ENCODE peak calls at places on chromosomes 5 and 9, in ten cellular contexts. G, I, E, M, P, O, T, B, Q and N are unnamed samples.
A peak's percentile ranks its signal among the peaks of the same experiment; 100 is the strongest.

GRCh38 chr5:158753354-158753753 is 346.4 kb downstream of the EBF1 start:
- DNase-seq in G (no peak), Q (no peak), I (no peak), O (no peak), B (no peak), M (no peak), P (no peak), E (no peak), T (no peak), N (no peak)

GRCh38 chr5:66015296-66015960 is 89.1 kb downstream of the ERBIN start:
- DNase-seq in P (no peak), T (no peak), O (no peak), I (peak; percentile 8), G (no peak), Q (peak; percentile 13), E (no peak), B (no peak), M (no peak), N (no peak)

GRCh38 chr5:137735531-137736284 is at the start of gene KLHL3:
- DNase-seq in E (peak; percentile 33), G (peak; percentile 67), B (no peak), O (peak; percentile 13), I (peak; percentile 72), P (no peak), Q (peak; percentile 50), T (peak; percentile 28), M (peak; percentile 27), N (no peak)

GRCh38 chr5:93572101-93572772 is 8.8 kb downstream of the NR2F1-AS1 start:
- DNase-seq in M (no peak), B (no peak), Q (peak; percentile 24), E (no peak), T (peak; percentile 18), G (no peak), O (no peak), I (no peak), P (no peak), N (no peak)

GRCh38 chr9:8845376-8845775 is 1045.8 kb upstream of the DMAC1 start:
- DNase-seq in E (no peak), G (no peak), O (no peak), M (no peak), T (no peak), I (no peak), P (no peak), B (no peak), Q (no peak), N (no peak)

GRCh38 chr5:151254533-151254932 is 1.5 kb downstream of the GM2A start:
- DNase-seq in P (no peak), G (no peak), M (no peak), I (no peak), O (no peak), B (no peak), E (no peak), T (no peak), Q (no peak), N (no peak)

GRCh38 chr5:143128412-143129071 is 274.9 kb downstream of the NR3C1 start:
- DNase-seq in P (no peak), Q (no peak), I (no peak), M (no peak), T (peak; percentile 11), O (no peak), B (no peak), E (no peak), G (no peak), N (peak; percentile 45)

GRCh38 chr9:81737871-81738507 is 48.6 kb upstream of the TLE1 start:
- DNase-seq in E (no peak), B (no peak), P (no peak), I (peak; percentile 89), T (peak; percentile 73), G (peak; percentile 74), Q (peak; percentile 76), M (no peak), O (no peak), N (peak; percentile 58)

GRCh38 chr5:168328804-168329203 is 37.4 kb downstream of the WWC1 start:
- DNase-seq in E (no peak), O (no peak), M (no peak), Q (peak; percentile 45), P (no peak), B (no peak), T (no peak), G (peak; percentile 46), I (peak; percentile 30), N (no peak)

GRCh38 chr9:99680191-99680590 is 141.5 kb upstream of the NR4A3 start:
- DNase-seq in E (no peak), B (no peak), M (no peak), O (no peak), I (no peak), T (peak; percentile 16), P (no peak), Q (peak; percentile 79), G (no peak), N (peak; percentile 13)

GRCh38 chr9:121670447-121670846 is 19.0 kb downstream of the DAB2IP start:
- DNase-seq in T (peak; percentile 71), I (no peak), O (no peak), G (peak; percentile 82), P (no peak), Q (peak; percentile 59), E (no peak), B (no peak), M (no peak), N (no peak)

GRCh38 chr5:178797101-178797521 is 62.6 kb upstream of the ZNF354B start:
- DNase-seq in O (no peak), P (no peak), G (no peak), B (no peak), E (no peak), T (no peak), M (no peak), I (no peak), Q (no peak), N (no peak)

GRCh38 chr9:121560921-121561320 is 61.3 kb upstream of the GGTA1 start:
- DNase-seq in G (no peak), T (no peak), B (no peak), Q (no peak), O (no peak), E (no peak), M (no peak), P (no peak), I (no peak), N (no peak)